ENCODE peak calls at places on chromosomes 4 and X, in eight cellular contexts. R is lung microvascular endothelial cell; K is activated naive CD8-positive, alpha-beta T cell treated with anti-CD3 and anti-CD28 coated beads, Interleukin-2, amount 50 U/mL, for 24 hours; G is activated T-cell treated with anti-CD3 and anti-CD28 coated beads for 24 hours; B is IMR-90; S is GM20000; Z is NCI-H510A treated with DMSO at 0.1 percent for 48 hours; O is NCI-H1417. T is an unnamed sample.

GRCh38 chrX:41333744-41333993 is 293 bp upstream of the DDX3X start:
- DNase-seq in K (no peak), B (peak; percentile 90), Z (peak; percentile 86), S (peak; percentile 74), O (peak; percentile 99), R (peak; percentile 89), G (no peak), T (peak; percentile 88)

GRCh38 chr4:20044936-20045335 is 206.8 kb upstream of the SLIT2 start:
- DNase-seq in K (no peak), G (no peak), Z (no peak), R (no peak), O (no peak), B (no peak), S (no peak), T (no peak)

GRCh38 chr4:118817178-118817930 is 18.6 kb downstream of the SEC24D start:
- DNase-seq in K (no peak), B (no peak), S (no peak), Z (no peak), R (no peak), G (no peak), O (peak; percentile 2), T (no peak)

GRCh38 chr4:100986360-100986868 is 360.9 kb downstream of the PPP3CA start:
- DNase-seq in R (no peak), S (no peak), G (no peak), B (no peak), O (no peak), K (no peak), Z (no peak), T (no peak)

GRCh38 chr4:26766142-26766541 is 94.5 kb upstream of the STIM2 start:
- DNase-seq in B (no peak), O (no peak), G (no peak), S (no peak), K (no peak), Z (no peak), R (no peak), T (no peak)

GRCh38 chr4:141759796-141760425 is 123.5 kb downstream of the IL15 start:
- DNase-seq in B (peak; percentile 24), S (no peak), Z (no peak), K (no peak), O (no peak), G (no peak), R (peak; percentile 72), T (no peak)

GRCh38 chr4:29553842-29554241 is 1166.3 kb upstream of the PCDH7 start:
- DNase-seq in O (no peak), G (no peak), B (no peak), R (no peak), S (no peak), Z (no peak), K (no peak), T (no peak)

GRCh38 chrX:45619290-45619689 is 418.6 kb upstream of the DIPK2B start:
- DNase-seq in S (no peak), B (peak; percentile 28), R (peak; percentile 45), G (no peak), Z (no peak), O (peak; percentile 65), K (no peak), T (no peak)

GRCh38 chrX:98289726-98290125 is 1406.0 kb downstream of the RPA4 start:
- DNase-seq in S (no peak), Z (no peak), G (no peak), O (no peak), R (no peak), K (no peak), B (no peak), T (no peak)

GRCh38 chrX:65745992-65746391 is 78.5 kb downstream of the MSN start:
- DNase-seq in R (no peak), Z (no peak), S (no peak), O (no peak), K (no peak), B (no peak), G (no peak), T (no peak)

GRCh38 chrX:9122504-9123245 is 88.7 kb upstream of the FAM9B start:
- DNase-seq in G (no peak), O (no peak), Z (no peak), B (peak; percentile 35), S (no peak), K (no peak), R (no peak), T (no peak)

GRCh38 chr4:2487632-2488031 is 18.7 kb downstream of the RNF4 start:
- DNase-seq in G (no peak), R (no peak), B (no peak), O (no peak), S (peak; percentile 71), K (no peak), Z (no peak), T (no peak)

GRCh38 chr4:77579406-77580076 is 26.1 kb upstream of the CXCL13 start:
- DNase-seq in O (peak; percentile 17), Z (no peak), S (no peak), G (no peak), B (peak; percentile 78), K (no peak), R (peak; percentile 9), T (no peak)

GRCh38 chrX:71998836-71999509 is 88.3 kb downstream of the NHSL2 start:
- DNase-seq in G (no peak), Z (peak; percentile 5), R (peak; percentile 34), B (no peak), S (peak; percentile 30), O (peak; percentile 68), K (peak; percentile 24), T (no peak)

GRCh38 chr4:180695851-180696250 is 1547.4 kb upstream of the TENM3 start:
- DNase-seq in O (peak; percentile 30), S (no peak), Z (no peak), R (peak; percentile 67), K (no peak), B (peak; percentile 97), G (no peak), T (no peak)

GRCh38 chr4:112178731-112179130 is 33.5 kb downstream of the FAM241A start:
- DNase-seq in R (no peak), K (no peak), B (no peak), Z (no peak), G (no peak), O (no peak), S (no peak), T (no peak)

GRCh38 chrX:49188468-49189076 is 2.4 kb upstream of the PRICKLE3 start:
- DNase-seq in R (no peak), S (no peak), O (no peak), K (no peak), G (no peak), Z (no peak), B (no peak), T (no peak)

GRCh38 chr4:77308843-77309242 is 151.8 kb downstream of the CCNG2 start:
- DNase-seq in O (peak; percentile 56), K (no peak), G (no peak), Z (peak; percentile 57), R (peak; percentile 37), S (peak; percentile 30), B (peak; percentile 35), T (no peak)

GRCh38 chr4:27154706-27155105 is 294.1 kb downstream of the STIM2 start:
- DNase-seq in K (no peak), B (peak; percentile 44), G (no peak), R (no peak), Z (peak; percentile 45), O (peak; percentile 65), S (no peak), T (no peak)

GRCh38 chr4:87985097-87985886 is 9.8 kb downstream of the SPP1 start:
- DNase-seq in G (no peak), O (peak; percentile 69), Z (peak; percentile 56), B (peak; percentile 35), S (no peak), K (peak; percentile 31), R (peak; percentile 60), T (no peak)

GRCh38 chrX:104172121-104172520 is 5.9 kb downstream of the FAM199X start:
- DNase-seq in R (no peak), Z (no peak), G (no peak), K (no peak), S (no peak), O (no peak), B (no peak), T (no peak)

GRCh38 chrX:14718403-14718802 is 154.5 kb downstream of the FANCB start:
- DNase-seq in S (no peak), O (no peak), K (no peak), B (peak; percentile 10), R (no peak), Z (no peak), G (no peak), T (no peak)

T was measured in suprapubic skin.